ENCODE peak calls at places on chromosomes 13 and 19, in nine cellular contexts. One of them, this sample, is unnamed.

GRCh38 chr19:29076963-29077362 is 136.0 kb downstream of the UQCRFS1 start:
- DNase-seq in NCI-H345: no peak
- DNase-seq in HEK293T: no peak
- DNase-seq in nephron progenitor cell: no peak
- DNase-seq in progenitor cell of endocrine pancreas: no peak
- DNase-seq in GM12891: no peak
- DNase-seq in ELF-1: no peak
- DNase-seq in non-pigmented ciliary epithelial cell: no peak
- DNase-seq in left ventricle myocardium superior: no peak
- DNase-seq in this sample: no peak

GRCh38 chr13:113448885-113449692 is 4.2 kb downstream of the ADPRHL1 start:
- DNase-seq in ELF-1: peak
- DNase-seq in GM12891: peak
- DNase-seq in NCI-H345: peak
- DNase-seq in non-pigmented ciliary epithelial cell: no peak
- DNase-seq in HEK293T: peak
- DNase-seq in progenitor cell of endocrine pancreas: no peak
- DNase-seq in nephron progenitor cell: no peak
- DNase-seq in left ventricle myocardium superior: no peak
- DNase-seq in this sample: no peak

GRCh38 chr19:13484141-13484540 is 22.1 kb downstream of the CACNA1A start:
- DNase-seq in ELF-1: no peak
- DNase-seq in HEK293T: no peak
- DNase-seq in nephron progenitor cell: no peak
- DNase-seq in NCI-H345: no peak
- DNase-seq in progenitor cell of endocrine pancreas: no peak
- DNase-seq in GM12891: no peak
- DNase-seq in non-pigmented ciliary epithelial cell: no peak
- DNase-seq in left ventricle myocardium superior: no peak
- DNase-seq in this sample: no peak

GRCh38 chr13:24632382-24633121 is 47.7 kb upstream of the ATP12A start:
- DNase-seq in nephron progenitor cell: no peak
- DNase-seq in GM12891: no peak
- DNase-seq in progenitor cell of endocrine pancreas: no peak
- DNase-seq in ELF-1: no peak
- DNase-seq in HEK293T: no peak
- DNase-seq in NCI-H345: no peak
- DNase-seq in non-pigmented ciliary epithelial cell: no peak
- DNase-seq in left ventricle myocardium superior: no peak
- DNase-seq in this sample: no peak

GRCh38 chr19:56720281-56720680 is 48.7 kb upstream of the ZNF835 start:
- DNase-seq in left ventricle myocardium superior: peak
- DNase-seq in nephron progenitor cell: no peak
- DNase-seq in ELF-1: no peak
- DNase-seq in progenitor cell of endocrine pancreas: no peak
- DNase-seq in GM12891: no peak
- DNase-seq in HEK293T: no peak
- DNase-seq in NCI-H345: no peak
- DNase-seq in non-pigmented ciliary epithelial cell: no peak
- DNase-seq in this sample: no peak

GRCh38 chr19:866769-867300 is 7.4 kb downstream of the CFD start:
- DNase-seq in HEK293T: no peak
- DNase-seq in left ventricle myocardium superior: peak
- DNase-seq in GM12891: no peak
- DNase-seq in progenitor cell of endocrine pancreas: no peak
- DNase-seq in non-pigmented ciliary epithelial cell: no peak
- DNase-seq in NCI-H345: no peak
- DNase-seq in nephron progenitor cell: no peak
- DNase-seq in ELF-1: no peak
- DNase-seq in this sample: no peak

GRCh38 chr13:97125810-97126738 is 96.1 kb upstream of the MBNL2 start:
- DNase-seq in progenitor cell of endocrine pancreas: no peak
- DNase-seq in ELF-1: no peak
- DNase-seq in non-pigmented ciliary epithelial cell: no peak
- DNase-seq in left ventricle myocardium superior: peak
- DNase-seq in GM12891: no peak
- DNase-seq in HEK293T: peak
- DNase-seq in nephron progenitor cell: no peak
- DNase-seq in NCI-H345: peak
- DNase-seq in this sample: no peak

GRCh38 chr13:24452044-24452443 is 60.5 kb downstream of the PARP4 start:
- DNase-seq in nephron progenitor cell: no peak
- DNase-seq in HEK293T: no peak
- DNase-seq in progenitor cell of endocrine pancreas: no peak
- DNase-seq in left ventricle myocardium superior: no peak
- DNase-seq in GM12891: no peak
- DNase-seq in non-pigmented ciliary epithelial cell: no peak
- DNase-seq in NCI-H345: no peak
- DNase-seq in ELF-1: no peak
- DNase-seq in this sample: no peak

GRCh38 chr19:17036640-17037039 is 10.0 kb upstream of the CPAMD8 start:
- DNase-seq in ELF-1: no peak
- DNase-seq in NCI-H345: no peak
- DNase-seq in left ventricle myocardium superior: no peak
- DNase-seq in progenitor cell of endocrine pancreas: no peak
- DNase-seq in nephron progenitor cell: no peak
- DNase-seq in HEK293T: no peak
- DNase-seq in GM12891: no peak
- DNase-seq in non-pigmented ciliary epithelial cell: no peak
- DNase-seq in this sample: no peak

GRCh38 chr13:30276178-30276577 is 31.2 kb downstream of the KATNAL1 start:
- DNase-seq in left ventricle myocardium superior: no peak
- DNase-seq in progenitor cell of endocrine pancreas: no peak
- DNase-seq in GM12891: no peak
- DNase-seq in NCI-H345: no peak
- DNase-seq in HEK293T: no peak
- DNase-seq in non-pigmented ciliary epithelial cell: no peak
- DNase-seq in nephron progenitor cell: no peak
- DNase-seq in ELF-1: no peak
- DNase-seq in this sample: no peak

GRCh38 chr13:94298346-94298745 is 181.1 kb downstream of the DCT start:
- DNase-seq in HEK293T: no peak
- DNase-seq in non-pigmented ciliary epithelial cell: no peak
- DNase-seq in GM12891: no peak
- DNase-seq in ELF-1: no peak
- DNase-seq in progenitor cell of endocrine pancreas: no peak
- DNase-seq in left ventricle myocardium superior: no peak
- DNase-seq in nephron progenitor cell: no peak
- DNase-seq in NCI-H345: no peak
- DNase-seq in this sample: no peak

GRCh38 chr19:33304760-33305647 is 2.7 kb upstream of the CEBPA start:
- DNase-seq in GM12891: no peak
- DNase-seq in progenitor cell of endocrine pancreas: no peak
- DNase-seq in ELF-1: peak
- DNase-seq in HEK293T: peak
- DNase-seq in NCI-H345: no peak
- DNase-seq in non-pigmented ciliary epithelial cell: no peak
- DNase-seq in left ventricle myocardium superior: no peak
- DNase-seq in nephron progenitor cell: no peak
- DNase-seq in this sample: no peak

GRCh38 chr13:43245374-43245964 is 222.1 kb downstream of the DNAJC15 start:
- DNase-seq in GM12891: no peak
- DNase-seq in ELF-1: no peak
- DNase-seq in non-pigmented ciliary epithelial cell: peak
- DNase-seq in progenitor cell of endocrine pancreas: no peak
- DNase-seq in left ventricle myocardium superior: no peak
- DNase-seq in nephron progenitor cell: no peak
- DNase-seq in NCI-H345: no peak
- DNase-seq in HEK293T: no peak
- DNase-seq in this sample: no peak

GRCh38 chr19:58519087-58519354 is 589 bp downstream of the ZBTB45 start:
- DNase-seq in ELF-1: peak
- DNase-seq in HEK293T: peak
- DNase-seq in GM12891: no peak
- DNase-seq in progenitor cell of endocrine pancreas: peak
- DNase-seq in NCI-H345: peak
- DNase-seq in left ventricle myocardium superior: peak
- DNase-seq in non-pigmented ciliary epithelial cell: no peak
- DNase-seq in nephron progenitor cell: peak
- DNase-seq in this sample: no peak

GRCh38 chr13:87810391-87810801 is 139.2 kb downstream of the SLITRK5 start:
- DNase-seq in progenitor cell of endocrine pancreas: no peak
- DNase-seq in ELF-1: peak
- DNase-seq in left ventricle myocardium superior: no peak
- DNase-seq in NCI-H345: no peak
- DNase-seq in GM12891: no peak
- DNase-seq in HEK293T: no peak
- DNase-seq in non-pigmented ciliary epithelial cell: no peak
- DNase-seq in nephron progenitor cell: peak
- DNase-seq in this sample: no peak

GRCh38 chr19:51807925-51808324 is 13.0 kb downstream of the FPR3 start:
- DNase-seq in GM12891: no peak
- DNase-seq in nephron progenitor cell: no peak
- DNase-seq in left ventricle myocardium superior: no peak
- DNase-seq in progenitor cell of endocrine pancreas: no peak
- DNase-seq in non-pigmented ciliary epithelial cell: no peak
- DNase-seq in HEK293T: no peak
- DNase-seq in ELF-1: no peak
- DNase-seq in NCI-H345: no peak
- DNase-seq in this sample: no peak

GRCh38 chr19:15337202-15337601 is 4.9 kb upstream of the BRD4 start:
- DNase-seq in NCI-H345: no peak
- DNase-seq in progenitor cell of endocrine pancreas: no peak
- DNase-seq in nephron progenitor cell: no peak
- DNase-seq in left ventricle myocardium superior: no peak
- DNase-seq in non-pigmented ciliary epithelial cell: no peak
- DNase-seq in GM12891: no peak
- DNase-seq in HEK293T: no peak
- DNase-seq in ELF-1: no peak
- DNase-seq in this sample: no peak

GRCh38 chr13:72062566-72062965 is 195.6 kb upstream of the DACH1 start:
- DNase-seq in HEK293T: no peak
- DNase-seq in GM12891: no peak
- DNase-seq in progenitor cell of endocrine pancreas: no peak
- DNase-seq in ELF-1: peak
- DNase-seq in NCI-H345: peak
- DNase-seq in nephron progenitor cell: no peak
- DNase-seq in left ventricle myocardium superior: no peak
- DNase-seq in non-pigmented ciliary epithelial cell: no peak
- DNase-seq in this sample: peak

GRCh38 chr19:5652261-5652660 is 28.1 kb downstream of the MICOS13 start:
- DNase-seq in ELF-1: no peak
- DNase-seq in left ventricle myocardium superior: no peak
- DNase-seq in non-pigmented ciliary epithelial cell: no peak
- DNase-seq in progenitor cell of endocrine pancreas: no peak
- DNase-seq in GM12891: no peak
- DNase-seq in nephron progenitor cell: no peak
- DNase-seq in HEK293T: no peak
- DNase-seq in NCI-H345: no peak
- DNase-seq in this sample: no peak

GRCh38 chr13:52128714-52129700 is at the start of gene NEK5:
- DNase-seq in nephron progenitor cell: peak
- DNase-seq in progenitor cell of endocrine pancreas: peak
- DNase-seq in non-pigmented ciliary epithelial cell: no peak
- DNase-seq in ELF-1: peak
- DNase-seq in NCI-H345: peak
- DNase-seq in left ventricle myocardium superior: peak
- DNase-seq in GM12891: peak
- DNase-seq in HEK293T: peak
- DNase-seq in this sample: no peak

GRCh38 chr19:45152504-45153338 is 8.1 kb downstream of the NKPD1 start:
- DNase-seq in non-pigmented ciliary epithelial cell: peak
- DNase-seq in GM12891: peak
- DNase-seq in ELF-1: peak
- DNase-seq in NCI-H345: peak
- DNase-seq in progenitor cell of endocrine pancreas: no peak
- DNase-seq in left ventricle myocardium superior: peak
- DNase-seq in nephron progenitor cell: peak
- DNase-seq in HEK293T: no peak
- DNase-seq in this sample: no peak

GRCh38 chr19:48619692-48620565 is 623 bp downstream of the SPHK2 start:
- DNase-seq in nephron progenitor cell: no peak
- DNase-seq in non-pigmented ciliary epithelial cell: no peak
- DNase-seq in progenitor cell of endocrine pancreas: no peak
- DNase-seq in HEK293T: no peak
- DNase-seq in GM12891: no peak
- DNase-seq in left ventricle myocardium superior: no peak
- DNase-seq in NCI-H345: no peak
- DNase-seq in ELF-1: no peak
- DNase-seq in this sample: no peak

This sample was measured in glomerular endothelial cell.